ENCODE peak calls at places on chromosome 13, in four cellular contexts. B is H9, W is HFFc6, S is ascending aorta. G is an unnamed sample.

GRCh38 chr13:44917589-44918322 is 71.5 kb downstream of the NUFIP1 start:
- DNase-seq in S (peak), B (peak), W (peak), G (peak)

GRCh38 chr13:66933994-66934393 is 296.1 kb downstream of the PCDH9 start:
- DNase-seq in B (no peak), W (peak), S (no peak), G (no peak)

GRCh38 chr13:102400619-102401125 is 1.2 kb downstream of the FGF14 start:
- DNase-seq in B (peak), W (no peak), S (no peak), G (no peak)

GRCh38 chr13:44648392-44649117 is 72.4 kb upstream of the TSC22D1 start:
- DNase-seq in S (no peak), B (no peak), W (no peak), G (no peak)

GRCh38 chr13:112888238-112889111 is 80.5 kb upstream of the MCF2L start:
- DNase-seq in B (no peak), S (no peak), W (no peak), G (no peak)

GRCh38 chr13:45200701-45201230 is at the start of gene KCTD4:
- DNase-seq in B (no peak), W (peak), S (no peak), G (no peak)

GRCh38 chr13:67859904-67860303 is 629.8 kb upstream of the PCDH9 start:
- DNase-seq in S (no peak), B (no peak), W (no peak), G (no peak)

GRCh38 chr13:42924290-42924803 is 67.7 kb downstream of the EPSTI1 start:
- DNase-seq in S (no peak), W (no peak), B (no peak), G (no peak)

GRCh38 chr13:51112771-51113170 is 1.7 kb upstream of the C13orf42 start:
- DNase-seq in S (no peak), B (no peak), W (no peak), G (no peak)

GRCh38 chr13:90105881-90106496 is 1241.5 kb upstream of the MIR17HG start:
- DNase-seq in S (no peak), W (no peak), B (no peak), G (no peak)

GRCh38 chr13:92346046-92346445 is 880.6 kb upstream of the GPC6 start:
- DNase-seq in W (no peak), B (no peak), S (no peak), G (no peak)

GRCh38 chr13:114166381-114167131 is 12.5 kb upstream of the CFAP97D2 start:
- DNase-seq in W (no peak), S (no peak), B (no peak), G (no peak)

GRCh38 chr13:110109910-110110309 is 197.0 kb downstream of the COL4A1 start:
- DNase-seq in W (peak), S (no peak), B (peak), G (no peak)
- TF ChIP-seq CTCF in W (no peak), S (no peak), B (no peak), G (no peak)

GRCh38 chr13:40813662-40814454 is 24.4 kb downstream of the SLC25A15 start:
- DNase-seq in B (peak), S (no peak), W (peak), G (no peak)
- TF ChIP-seq CTCF in B (peak), S (no peak), W (peak), G (no peak)

DNA sequence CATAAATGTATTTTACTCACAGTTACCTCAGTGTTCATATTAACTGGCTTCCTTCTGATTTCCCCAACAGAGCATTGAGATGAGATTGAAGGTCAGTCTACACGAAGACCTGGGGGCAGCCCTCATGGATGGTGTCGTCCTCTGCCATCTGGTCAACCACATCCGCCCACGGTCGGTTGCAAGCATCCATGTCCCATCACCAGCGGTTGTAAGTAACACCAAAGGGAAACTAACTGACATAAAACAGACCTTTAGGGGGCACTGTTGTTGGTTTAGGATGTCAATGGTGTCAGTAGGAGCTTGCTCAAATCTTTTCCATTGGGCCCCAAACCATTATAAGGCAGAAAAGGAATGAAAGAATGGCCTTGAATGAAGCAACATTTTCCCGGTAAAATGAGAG is 68.2 kb downstream of the ESD start:
- DNase-seq in S (no peak), W (no peak), B (no peak), G (no peak)
- TF ChIP-seq CTCF in S (no peak), W (peak), B (peak), G (no peak)

GRCh38 chr13:79056706-79057105 is 349.3 kb downstream of the RBM26 start:
- DNase-seq in B (no peak), S (no peak), W (no peak), G (no peak)
- TF ChIP-seq CTCF in B (peak), S (no peak), W (no peak), G (no peak)

GRCh38 chr13:97971519-97971918 is 18.0 kb downstream of the IPO5 start:
- DNase-seq in B (no peak), S (no peak), W (no peak), G (no peak)
- TF ChIP-seq CTCF in B (no peak), S (no peak), W (no peak), G (no peak)

GRCh38 chr13:29845440-29846056 is 4.9 kb downstream of the UBL3 start:
- DNase-seq in B (no peak), S (no peak), W (no peak), G (no peak)
- TF ChIP-seq CTCF in B (peak), S (no peak), W (peak), G (no peak)

GRCh38 chr13:81610613-81611012 is 1269.7 kb upstream of the SPRY2 start:
- DNase-seq in S (no peak), B (no peak), W (no peak), G (no peak)
- TF ChIP-seq CTCF in S (no peak), B (no peak), W (no peak), G (no peak)

GRCh38 chr13:72218966-72219365 is 352.0 kb upstream of the DACH1 start:
- DNase-seq in W (no peak), S (no peak), B (no peak), G (no peak)

GRCh38 chr13:72217142-72217541 is 350.1 kb upstream of the DACH1 start:
- DNase-seq in B (no peak), W (no peak), S (no peak), G (no peak)

GRCh38 chr13:72221276-72221962 is 354.4 kb upstream of the DACH1 start:
- DNase-seq in W (no peak), S (no peak), B (peak), G (no peak)
- TF ChIP-seq CTCF in W (peak), S (no peak), B (peak), G (no peak)